ENCODE peak calls at places on chromosomes 11 and 22, in nine cellular contexts. G is breast epithelium; C is fibroblast of lung; W is CD4-positive, alpha-beta T cell; U is lower leg skin; N is heart left ventricle; P is ovary; L is pons; O is GM12865. R is an unnamed sample.
A peak's percentile ranks its signal among the peaks of the same experiment; 100 is the strongest.

GRCh38 chr11:68122936-68123539 is 1.9 kb upstream of the CHKA start:
- DNase-seq in G (no peak), C (no peak), W (no peak), U (no peak), N (peak; percentile 58), P (no peak), L (no peak), O (no peak), R (no peak)

GRCh38 chr11:5690216-5690615 is 626 bp downstream of the TRIM22 start:
- DNase-seq in G (no peak), C (peak; percentile 36), W (no peak), U (no peak), N (no peak), P (no peak), L (peak; percentile 48), O (peak; percentile 25), R (no peak)

GRCh38 chr11:9982127-9982795 is 311.8 kb downstream of the SBF2 start:
- DNase-seq in G (no peak), C (peak; percentile 53), W (no peak), U (no peak), N (no peak), P (no peak), L (peak; percentile 79), O (no peak), R (no peak)

GRCh38 chr11:57763568-57763967 is 2.0 kb downstream of the CTNND1 start:
- DNase-seq in G (no peak), C (peak; percentile 54), W (no peak), U (no peak), N (no peak), P (no peak), L (peak; percentile 73), O (no peak), R (no peak)

GRCh38 chr11:43399983-43400630 is 41.4 kb downstream of the TTC17 start:
- DNase-seq in G (no peak), C (peak; percentile 7), W (no peak), U (no peak), N (no peak), P (no peak), L (no peak), O (no peak), R (no peak)

GRCh38 chr11:76579047-76579751 is 91.3 kb downstream of the LRRC32 start:
- DNase-seq in G (no peak), C (no peak), W (no peak), U (no peak), N (peak; percentile 85), P (peak; percentile 59), L (no peak), O (no peak), R (peak; percentile 90)

GRCh38 chr11:120224872-120225371 is 14.1 kb downstream of the OAF start:
- DNase-seq in G (no peak), C (no peak), W (no peak), U (peak; percentile 90), N (peak; percentile 70), P (peak; percentile 61), L (no peak), O (no peak), R (no peak)

GRCh38 chr11:79708319-79708928 is 267.6 kb upstream of the TENM4 start:
- DNase-seq in G (no peak), C (peak; percentile 26), W (no peak), U (no peak), N (no peak), P (no peak), L (no peak), O (peak; percentile 43), R (no peak)

GRCh38 chr11:92136792-92137191 is 87.8 kb upstream of the FAT3 start:
- DNase-seq in G (no peak), C (no peak), W (no peak), U (no peak), N (no peak), P (no peak), L (no peak), O (no peak), R (no peak)

GRCh38 chr11:61546663-61547062 is 34.2 kb downstream of the SYT7 start:
- DNase-seq in G (no peak), C (no peak), W (no peak), U (no peak), N (no peak), P (no peak), L (no peak), O (no peak), R (no peak)

GRCh38 chr11:89405629-89406028 is 85.5 kb downstream of the NOX4 start:
- DNase-seq in G (no peak), C (no peak), W (no peak), U (no peak), N (no peak), P (no peak), L (no peak), O (no peak), R (no peak)

GRCh38 chr11:112584674-112585073 is 324.0 kb upstream of the PLET1 start:
- DNase-seq in G (no peak), C (no peak), W (no peak), U (no peak), N (no peak), P (no peak), L (no peak), O (peak; percentile 38), R (no peak)

GRCh38 chr11:67776834-67777530 is 102.6 kb upstream of the ALDH3B2 start:
- DNase-seq in G (no peak), C (no peak), W (no peak), U (no peak), N (no peak), P (no peak), L (no peak), O (no peak), R (no peak)

GRCh38 chr11:123202723-123203122 is 7.7 kb upstream of the CLMP start:
- DNase-seq in G (no peak), C (no peak), W (no peak), U (peak; percentile 60), N (peak; percentile 47), P (no peak), L (no peak), O (no peak), R (no peak)

GRCh38 chr11:29282088-29282487 is 734.7 kb downstream of the KCNA4 start:
- DNase-seq in G (no peak), C (peak; percentile 98), W (no peak), U (no peak), N (no peak), P (no peak), L (peak; percentile 15), O (peak; percentile 20), R (no peak)

GRCh38 chr22:37827056-37827455 is 3.9 kb downstream of the GALR3 start:
- DNase-seq in G (no peak), C (peak; percentile 14), W (no peak), U (no peak), N (peak; percentile 60), P (peak; percentile 92), L (peak; percentile 56), O (no peak), R (no peak)

GRCh38 chr11:125494987-125495725 is 909 bp downstream of the FEZ1 start:
- DNase-seq in G (no peak), C (peak; percentile 48), W (peak; percentile 34), U (peak; percentile 87), N (peak; percentile 44), P (peak; percentile 60), L (peak; percentile 55), O (peak; percentile 40), R (peak; percentile 68)

GRCh38 chr22:43537019-43537585 is 125.3 kb downstream of the MPPED1 start:
- DNase-seq in G (no peak), C (no peak), W (no peak), U (peak; percentile 67), N (no peak), P (no peak), L (no peak), O (no peak), R (no peak)

GRCh38 chr11:132858203-132858602 is 674.1 kb downstream of the OPCML start:
- DNase-seq in G (no peak), C (peak; percentile 39), W (no peak), U (no peak), N (no peak), P (no peak), L (no peak), O (no peak), R (no peak)

GRCh38 chr22:23085785-23086184 is 15.5 kb downstream of the GNAZ start:
- DNase-seq in G (no peak), C (no peak), W (no peak), U (no peak), N (no peak), P (no peak), L (no peak), O (no peak), R (no peak)

GRCh38 chr11:79313513-79313912 is 127.3 kb downstream of the TENM4 start:
- DNase-seq in G (no peak), C (no peak), W (no peak), U (no peak), N (no peak), P (no peak), L (peak; percentile 98), O (no peak), R (no peak)

GRCh38 chr11:76614471-76615183 is 55.9 kb downstream of the LRRC32 start:
- DNase-seq in G (no peak), C (peak; percentile 34), W (no peak), U (peak; percentile 90), N (peak; percentile 83), P (no peak), L (no peak), O (no peak), R (peak; percentile 94)

GRCh38 chr22:25232301-25232700 is 12.9 kb downstream of the CRYBB2 start:
- DNase-seq in G (no peak), C (peak; percentile 38), W (no peak), U (no peak), N (no peak), P (no peak), L (no peak), O (no peak), R (no peak)

GRCh38 chr11:62925308-62925707 is 4.1 kb upstream of the CHRM1 start:
- DNase-seq in G (no peak), C (no peak), W (no peak), U (no peak), N (no peak), P (no peak), L (no peak), O (no peak), R (no peak)

GRCh38 chr11:132590554-132590953 is 941.7 kb downstream of the OPCML start:
- DNase-seq in G (no peak), C (no peak), W (no peak), U (no peak), N (no peak), P (no peak), L (no peak), O (no peak), R (no peak)

GRCh38 chr11:27429740-27430451 is 42.7 kb downstream of the LGR4 start:
- DNase-seq in G (no peak), C (peak; percentile 62), W (no peak), U (no peak), N (no peak), P (no peak), L (no peak), O (no peak), R (no peak)

R was measured in tibial artery.